ENCODE peak calls at places on chromosomes 4 and X, in seven cellular contexts. T, I, J, S, N, B and D are unnamed samples. For H3K4me1, the result is how much of the 10 kb centered on the place peaks cover.

GRCh38 chr4:177573487-177573886 is 131.2 kb upstream of the AGA start:
- DNase-seq in T (no peak), I (no peak), J (no peak), S (peak), N (no peak), B (no peak), D (no peak)

GRCh38 chrX:96386325-96386724 is 298.3 kb upstream of the DIAPH2 start:
- DNase-seq in T (no peak), I (no peak), J (no peak), S (no peak), N (no peak), B (no peak), D (no peak)

GRCh38 chrX:43949669-43950068 is 23.5 kb downstream of the NDP start:
- DNase-seq in T (no peak), I (peak), J (no peak), S (peak), N (no peak), B (no peak), D (peak)

GRCh38 chr4:165651901-165652300 is 221.1 kb upstream of the TLL1 start:
- DNase-seq in T (no peak), I (no peak), J (no peak), S (no peak), N (no peak), B (no peak), D (no peak)

GRCh38 chrX:115972717-115973116 is 197.8 kb upstream of the AGTR2 start:
- DNase-seq in T (no peak), I (no peak), J (no peak), S (peak), N (no peak), B (no peak), D (no peak)

GRCh38 chr4:147578057-147578476 is 39.1 kb upstream of the TMEM184C start:
- DNase-seq in T (no peak), I (peak), J (peak), S (peak), N (peak), B (peak), D (no peak)

GRCh38 chr4:174522183-174523002 is at the start of gene HPGD:
- DNase-seq in T (peak), I (no peak), J (no peak), S (peak), N (peak), B (peak), D (peak)

GRCh38 chr4:48388504-48389154 is 47.3 kb downstream of the SLAIN2 start:
- DNase-seq in T (no peak), I (no peak), J (no peak), S (no peak), N (no peak), B (no peak), D (no peak)

GRCh38 chr4:14752341-14753046 is 249.8 kb upstream of the CPEB2 start:
- DNase-seq in T (no peak), I (no peak), J (no peak), S (no peak), N (no peak), B (no peak), D (no peak)

GRCh38 chr4:138650917-138651564 is 364.5 kb upstream of the NOCT start:
- DNase-seq in T (no peak), I (no peak), J (no peak), S (peak), N (no peak), B (no peak), D (no peak)

GRCh38 chrX:7448123-7448522 is 300.2 kb upstream of the PUDP start:
- DNase-seq in T (no peak), I (no peak), J (no peak), S (no peak), N (no peak), B (no peak), D (no peak)

GRCh38 chr4:8157496-8157895 is 1.1 kb downstream of the ABLIM2 start:
- DNase-seq in T (peak), I (no peak), J (no peak), S (no peak), N (no peak), B (peak), D (no peak)

GRCh38 chrX:7083468-7084396 is 63.8 kb upstream of the STS start:
- DNase-seq in T (no peak), I (peak), J (no peak), S (peak), N (no peak), B (no peak), D (no peak)

GRCh38 chr4:168877407-168877778 is 132.7 kb downstream of the CBR4 start:
- DNase-seq in T (no peak), I (no peak), J (no peak), S (no peak), N (no peak), B (no peak), D (no peak)
- H3K4me3 ChIP-seq in T (peak), I (no peak), J (peak), S (no peak), N (no peak), B (peak), D (no peak)

GRCh38 chr4:41145571-41146078 is 68.7 kb downstream of the APBB2 start:
- DNase-seq in T (no peak), I (no peak), J (no peak), S (peak), N (no peak), B (no peak), D (no peak)
- H3K4me1 ChIP-seq in T (under half), I (half or more), J (under half), S (half or more), N (under half), B (under half), D (under half)

GRCh38 chr4:74314944-74315343 is 6.7 kb downstream of the EPGN start:
- DNase-seq in T (no peak), I (no peak), J (no peak), S (no peak), N (no peak), B (no peak), D (no peak)

GRCh38 chr4:74308215-74308614 is at the start of gene EPGN:
- DNase-seq in T (no peak), I (no peak), J (no peak), S (no peak), N (no peak), B (no peak), D (no peak)

GRCh38 chr4:74316397-74316796 is 8.1 kb downstream of the EPGN start:
- DNase-seq in T (no peak), I (no peak), J (no peak), S (no peak), N (no peak), B (no peak), D (no peak)

GRCh38 chr4:74314329-74314728 is 6.1 kb downstream of the EPGN start:
- DNase-seq in T (no peak), I (no peak), J (no peak), S (no peak), N (no peak), B (no peak), D (no peak)

DNA sequence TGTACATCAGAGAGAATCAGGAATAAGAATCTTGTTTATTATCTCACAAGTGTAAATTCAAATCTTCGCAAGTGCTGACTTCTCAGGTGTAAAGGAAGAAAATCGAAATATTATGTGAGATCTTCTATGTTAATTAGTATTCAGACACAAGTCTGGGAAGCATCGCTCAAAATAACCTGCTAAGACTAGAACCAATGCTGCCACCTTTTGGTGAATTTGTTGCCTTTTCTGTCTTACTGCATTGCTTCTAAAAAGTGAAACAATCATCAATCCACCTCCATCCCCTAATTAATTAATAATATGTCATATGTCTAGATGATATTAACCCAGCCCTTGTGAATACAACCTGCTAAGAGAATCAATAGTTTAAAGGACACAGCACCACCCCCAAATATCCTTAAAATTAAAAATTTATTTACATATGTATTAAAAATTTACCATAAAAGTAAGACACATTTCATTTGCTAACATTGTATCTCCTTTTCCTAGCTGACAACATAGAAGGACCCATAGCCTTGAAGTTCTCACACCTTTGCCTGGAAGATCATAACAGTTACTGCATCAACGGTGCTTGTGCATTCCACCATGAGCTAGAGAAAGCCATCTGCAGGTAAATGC is 3.5 kb downstream of the EPGN start:
- DNase-seq in T (peak), I (peak), J (peak), S (peak), N (peak), B (no peak), D (peak)
- H3K4me3 ChIP-seq in T (no peak), I (no peak), J (no peak), S (no peak), N (no peak), B (no peak), D (no peak)

DNA sequence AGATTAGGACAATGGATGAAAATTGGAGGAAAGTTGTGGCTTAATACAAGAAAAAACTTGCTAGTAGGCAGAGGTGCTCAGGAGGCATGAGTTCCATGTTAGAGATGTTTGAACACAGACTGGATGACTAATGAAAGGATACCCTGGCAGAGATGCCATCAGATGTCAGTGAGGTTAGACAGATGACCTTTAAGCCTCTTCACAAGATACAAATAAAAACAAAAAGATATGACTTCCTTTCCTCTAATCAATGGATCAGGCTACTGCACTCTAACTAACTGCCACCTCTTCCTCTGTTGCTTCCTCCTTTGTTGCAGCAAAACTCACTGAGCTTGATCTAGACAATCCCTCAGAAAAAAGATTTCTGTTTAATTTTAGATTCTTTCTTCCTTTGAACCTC is 14.7 kb downstream of the STAP1 start:
- DNase-seq in T (no peak), I (no peak), J (no peak), S (no peak), N (no peak), B (no peak), D (no peak)
- H3K4me1 ChIP-seq in T (under half), I (under half), J (under half), S (under half), N (under half), B (under half), D (under half)

GRCh38 chr4:39353478-39354177 is 12.5 kb downstream of the RFC1 start:
- DNase-seq in T (no peak), I (peak), J (no peak), S (no peak), N (peak), B (no peak), D (no peak)
- H3K4me3 ChIP-seq in T (peak), I (peak), J (peak), S (no peak), N (peak), B (peak), D (peak)

GRCh38 chrX:41097326-41097725 is 12.1 kb downstream of the USP9X start:
- DNase-seq in T (no peak), I (no peak), J (no peak), S (no peak), N (no peak), B (no peak), D (no peak)
- H3K4me1 ChIP-seq in T (under half), I (under half), J (under half), S (under half), N (under half), B (under half), D (under half)

GRCh38 chr4:187218705-187219245 is 495.1 kb upstream of the FAT1 start:
- DNase-seq in T (no peak), I (no peak), J (no peak), S (no peak), N (no peak), B (no peak), D (no peak)
- H3K4me3 ChIP-seq in T (no peak), I (no peak), J (no peak), S (no peak), N (no peak), B (no peak), D (no peak)

DNA sequence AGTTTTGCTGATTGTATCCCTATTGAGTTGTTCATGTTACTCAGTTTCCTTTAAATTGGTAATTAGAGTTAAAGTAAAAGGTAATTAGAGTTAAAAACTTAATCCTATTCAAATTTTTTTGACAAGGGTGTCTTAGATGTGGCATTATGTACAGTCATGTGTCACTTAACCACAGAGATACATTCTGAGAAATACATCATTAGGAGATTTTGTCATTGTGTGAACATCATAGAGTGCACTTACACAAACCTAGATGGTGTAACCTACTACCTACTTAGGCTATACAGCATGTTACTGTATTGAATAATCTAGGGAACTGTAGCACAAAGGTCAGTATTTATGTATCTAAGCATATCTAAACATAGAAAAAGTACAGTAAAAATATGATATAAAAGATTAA is 39.2 kb downstream of the BEX3 start:
- DNase-seq in T (no peak), I (no peak), J (no peak), S (no peak), N (no peak), B (no peak), D (no peak)
- H3K4me1 ChIP-seq in T (under half), I (under half), J (under half), S (under half), N (under half), B (under half), D (under half)

GRCh38 chr4:83362492-83363329 is 28.1 kb upstream of the HPSE start:
- DNase-seq in T (no peak), I (peak), J (no peak), S (peak), N (peak), B (no peak), D (peak)
- H3K4me3 ChIP-seq in T (no peak), I (no peak), J (no peak), S (no peak), N (no peak), B (no peak), D (no peak)